ENCODE peak calls at places on chromosomes 12 and 14, in five cellular contexts. J is GM20000, N is NCI-H2029 treated with DMSO at 0.1 percent for 48 hours, E is activated T-helper 1 cell treated with Interleukin-2 at 50 U/mL for 16 hours, G is transverse colon. Q is an unnamed sample.

GRCh38 chr14:76918751-76919421 is 92.7 kb downstream of the LRRC74A start:
- DNase-seq in J (no peak), N (no peak), E (no peak), G (peak), Q (no peak)

GRCh38 chr12:108671110-108671509 is 37.4 kb upstream of the SELPLG start:
- DNase-seq in J (no peak), N (no peak), E (no peak), G (no peak), Q (no peak)

GRCh38 chr12:108702534-108702933 is 28.8 kb downstream of the CORO1C start:
- DNase-seq in J (no peak), N (no peak), E (no peak), G (no peak), Q (no peak)

GRCh38 chr12:44457465-44457864 is 418.6 kb downstream of the NELL2 start:
- DNase-seq in J (no peak), N (no peak), E (no peak), G (no peak), Q (no peak)

GRCh38 chr12:56900583-56900982 is 33.6 kb downstream of the SDR9C7 start:
- DNase-seq in J (no peak), N (no peak), E (no peak), G (no peak), Q (no peak)

GRCh38 chr14:30227871-30228270 is 300.2 kb upstream of the PRKD1 start:
- DNase-seq in J (no peak), N (no peak), E (no peak), G (no peak), Q (no peak)

GRCh38 chr14:74620497-74620921 is 8.5 kb upstream of the LTBP2 start:
- DNase-seq in J (no peak), N (no peak), E (no peak), G (no peak), Q (no peak)

GRCh38 chr12:131091976-131092691 is 138.4 kb downstream of the ADGRD1 start:
- DNase-seq in J (no peak), N (no peak), E (no peak), G (peak), Q (no peak)

GRCh38 chr14:63473194-63473788 is 69.9 kb downstream of the PPP2R5E start:
- DNase-seq in J (no peak), N (no peak), E (no peak), G (no peak), Q (no peak)

GRCh38 chr12:122867701-122868461 is 28.0 kb downstream of the VPS37B start:
- DNase-seq in J (no peak), N (no peak), E (no peak), G (peak), Q (no peak)

GRCh38 chr14:51094901-51095853 is at the start of gene TRIM9:
- DNase-seq in J (peak), N (peak), E (peak), G (peak), Q (peak)

GRCh38 chr14:61064866-61065265 is 83.8 kb downstream of the SLC38A6 start:
- DNase-seq in J (no peak), N (no peak), E (no peak), G (no peak), Q (no peak)

GRCh38 chr12:15074351-15074750 is 101.5 kb downstream of the PDE6H start:
- DNase-seq in J (no peak), N (no peak), E (no peak), G (no peak), Q (no peak)

GRCh38 chr12:209246-209645 is 4.7 kb downstream of the SLC6A12 start:
- DNase-seq in J (no peak), N (no peak), E (no peak), G (no peak), Q (no peak)

GRCh38 chr14:92481386-92481785 is 32.2 kb upstream of the RIN3 start:
- DNase-seq in J (no peak), N (no peak), E (no peak), G (peak), Q (no peak)

GRCh38 chr12:27844427-27845090 is 64.5 kb upstream of the MANSC4 start:
- DNase-seq in J (no peak), N (no peak), E (no peak), G (no peak), Q (no peak)

GRCh38 chr14:48974994-48975393 is 611.2 kb downstream of the RPS29 start:
- DNase-seq in J (no peak), N (no peak), E (no peak), G (no peak), Q (no peak)

GRCh38 chr14:100827751-100828447 is 2.0 kb downstream of the MEG3 start:
- DNase-seq in J (no peak), N (no peak), E (no peak), G (no peak), Q (no peak)

GRCh38 chr14:94278732-94279131 is 14.3 kb downstream of the SERPINA10 start:
- DNase-seq in J (no peak), N (no peak), E (no peak), G (no peak), Q (no peak)